ENCODE peak calls at places on chromosomes 2 and 18, in nine cellular contexts. B is thyroid gland, W is neural progenitor cell, O is GM23338, C is mesendoderm, H is gastrocnemius medialis, M is spleen, R is astrocyte, A is small intestine. D is an unnamed sample.

GRCh38 chr2:107337209-107337898 is 451.4 kb upstream of the ST6GAL2 start:
- DNase-seq in R (peak; percentile 73), O (no peak), A (no peak), B (no peak), M (no peak), C (no peak), W (no peak), H (peak; percentile 21), D (no peak)

GRCh38 chr2:110173523-110173922 is 31.3 kb downstream of the NPHP1 start:
- DNase-seq in B (no peak), H (no peak), M (no peak), R (peak; percentile 56), A (peak; percentile 37), W (no peak), O (no peak), C (no peak), D (no peak)

GRCh38 chr2:35428548-35428947 is 927.0 kb upstream of the CRIM1 start:
- DNase-seq in R (no peak), B (peak; percentile 28), H (no peak), C (peak; percentile 81), A (no peak), W (peak; percentile 60), M (no peak), O (peak; percentile 85), D (no peak)

GRCh38 chr2:6800553-6800952 is 65.2 kb downstream of the CMPK2 start:
- DNase-seq in M (no peak), O (no peak), C (no peak), B (no peak), W (no peak), A (no peak), R (no peak), H (no peak), D (no peak)

GRCh38 chr18:59823611-59824195 is 76.1 kb upstream of the PMAIP1 start:
- DNase-seq in A (peak; percentile 80), R (peak; percentile 31), O (peak; percentile 94), B (peak; percentile 79), M (no peak), W (peak; percentile 89), H (peak; percentile 38), C (peak; percentile 82), D (peak; percentile 77)

GRCh38 chr2:179612108-179612507 is 249.3 kb downstream of the ZNF385B start:
- DNase-seq in O (no peak), M (no peak), W (no peak), R (peak; percentile 37), A (no peak), H (no peak), B (no peak), C (peak; percentile 64), D (peak; percentile 46)

GRCh38 chr2:217058791-217059755 is 199.2 kb upstream of the TNP1 start:
- DNase-seq in H (no peak), B (no peak), A (no peak), O (no peak), R (no peak), M (no peak), W (no peak), C (no peak), D (no peak)

GRCh38 chr2:96325038-96325883 is at the start of gene ITPRIPL1:
- DNase-seq in C (peak; percentile 44), W (peak; percentile 50), R (no peak), M (peak; percentile 85), H (no peak), A (no peak), B (no peak), O (peak; percentile 69), D (no peak)

GRCh38 chr2:57677296-57677695 is 369.3 kb upstream of the VRK2 start:
- DNase-seq in O (no peak), H (no peak), A (no peak), W (no peak), B (no peak), M (no peak), C (no peak), R (no peak), D (no peak)

GRCh38 chr18:55906533-55906932 is 318.5 kb upstream of the TCF4 start:
- DNase-seq in A (no peak), C (no peak), O (no peak), H (no peak), M (no peak), R (peak; percentile 8), B (no peak), W (no peak), D (no peak)

GRCh38 chr2:218252509-218253247 is 8.1 kb upstream of the GPBAR1 start:
- DNase-seq in H (peak; percentile 63), O (no peak), M (no peak), A (no peak), B (no peak), C (no peak), W (no peak), R (peak; percentile 36), D (no peak)

DNA sequence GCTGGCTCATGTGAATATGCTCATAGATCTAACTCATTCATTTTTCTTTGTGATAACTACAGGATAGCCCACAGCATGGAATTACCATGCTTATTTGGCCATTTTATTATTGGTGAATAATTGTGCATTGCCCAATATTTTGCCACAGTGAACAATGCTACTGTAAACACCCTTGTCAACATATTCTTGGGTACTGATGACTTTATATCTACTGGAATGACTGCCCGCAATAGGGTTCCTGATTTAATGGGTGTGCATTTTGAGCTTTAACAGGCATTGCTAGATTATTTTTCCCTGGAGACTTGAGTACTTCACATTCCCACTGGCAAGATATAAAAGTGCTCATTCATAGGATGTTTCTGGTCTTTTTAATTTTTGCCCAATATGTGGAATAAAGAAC is 42.7 kb upstream of the EVA1A start:
- DNase-seq in C (no peak), B (no peak), A (no peak), H (no peak), R (no peak), W (no peak), O (no peak), M (no peak), D (no peak)
- H3K4me1 ChIP-seq in C (no peaks in the 10 kb centered on the region), B (peaks cover 35% of the 10 kb centered on the region), A (no peaks in the 10 kb centered on the region), H (no peaks in the 10 kb centered on the region), R (peaks cover 64% of the 10 kb centered on the region), W (peaks cover 7% of the 10 kb centered on the region), O (peaks cover 2% of the 10 kb centered on the region), M (no peaks in the 10 kb centered on the region), D (no peaks in the 10 kb centered on the region)

DNA sequence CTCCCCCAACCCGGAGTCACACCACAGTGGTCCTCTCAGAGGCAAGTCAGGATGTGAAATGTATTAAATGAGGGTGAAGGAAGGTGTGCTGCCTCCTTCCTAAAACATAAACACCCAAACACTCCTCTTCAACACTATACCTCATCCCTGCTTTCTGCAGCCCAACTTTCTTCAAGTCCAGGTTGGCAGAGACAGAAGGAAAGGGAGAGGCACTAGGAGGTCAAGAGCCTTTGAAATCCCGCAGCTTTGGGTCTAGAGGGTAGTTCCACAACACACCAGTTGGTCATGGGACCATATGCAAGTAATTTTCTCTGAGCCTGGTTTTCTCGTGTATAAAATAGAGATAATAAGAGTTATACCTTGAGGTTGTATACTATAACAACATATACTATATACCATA is 38.4 kb downstream of the FIGN start:
- DNase-seq in A (no peak), O (no peak), R (no peak), W (no peak), B (no peak), M (no peak), C (peak; percentile 54), H (no peak), D (no peak)
- H3K27me3 ChIP-seq in A (no peaks in the 10 kb centered on the region), O (no peaks in the 10 kb centered on the region), R (no peaks in the 10 kb centered on the region), W (no peaks in the 10 kb centered on the region), B (no peaks in the 10 kb centered on the region), M (no peaks in the 10 kb centered on the region), C (no peaks in the 10 kb centered on the region), H (no peaks in the 10 kb centered on the region), D (no peaks in the 10 kb centered on the region)

GRCh38 chr2:129457277-129457818 is 522.1 kb upstream of the RAB6C start:
- DNase-seq in B (no peak), M (no peak), W (no peak), H (no peak), O (no peak), R (no peak), C (no peak), A (no peak), D (no peak)

GRCh38 chr2:129458006-129458405 is 521.5 kb upstream of the RAB6C start:
- DNase-seq in O (no peak), B (no peak), W (no peak), H (no peak), M (no peak), C (no peak), R (no peak), A (no peak), D (no peak)

GRCh38 chr2:129459881-129460280 is 519.6 kb upstream of the RAB6C start:
- DNase-seq in W (no peak), A (no peak), R (no peak), C (no peak), B (no peak), H (no peak), O (no peak), M (no peak), D (no peak)

GRCh38 chr2:129459200-129459876 is 520.1 kb upstream of the RAB6C start:
- DNase-seq in A (no peak), H (no peak), R (no peak), C (no peak), O (no peak), M (no peak), W (no peak), B (no peak), D (no peak)

DNA sequence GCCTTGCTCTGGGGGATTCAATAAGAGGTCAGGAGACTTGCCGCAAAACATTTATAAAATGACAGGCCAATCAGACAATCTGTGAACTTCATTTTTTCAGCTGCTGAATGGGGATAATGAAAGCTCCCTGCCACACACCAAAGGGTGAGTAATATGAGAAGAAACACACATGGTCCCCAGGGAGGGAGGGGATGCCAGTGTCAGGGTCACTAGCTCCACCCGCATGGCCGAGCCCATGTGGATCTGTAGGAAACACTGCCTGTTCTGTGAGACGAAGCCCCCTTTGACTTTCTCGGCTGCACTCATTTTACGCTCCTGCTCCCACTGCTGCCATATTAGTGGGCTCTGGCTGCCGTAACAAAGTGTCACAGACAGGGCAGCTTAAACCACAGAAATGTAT is 521.0 kb upstream of the RAB6C start:
- DNase-seq in H (no peak), C (no peak), R (no peak), A (no peak), W (no peak), B (no peak), M (no peak), O (no peak), D (no peak)
- H3K27ac ChIP-seq in H (no peak overlapping the region), C (no peak overlapping the region), R (no peak overlapping the region), A (no peak overlapping the region), W (no peak overlapping the region), B (no peak overlapping the region), M (no peak overlapping the region), O (no peak overlapping the region), D (no peak overlapping the region)

DNA sequence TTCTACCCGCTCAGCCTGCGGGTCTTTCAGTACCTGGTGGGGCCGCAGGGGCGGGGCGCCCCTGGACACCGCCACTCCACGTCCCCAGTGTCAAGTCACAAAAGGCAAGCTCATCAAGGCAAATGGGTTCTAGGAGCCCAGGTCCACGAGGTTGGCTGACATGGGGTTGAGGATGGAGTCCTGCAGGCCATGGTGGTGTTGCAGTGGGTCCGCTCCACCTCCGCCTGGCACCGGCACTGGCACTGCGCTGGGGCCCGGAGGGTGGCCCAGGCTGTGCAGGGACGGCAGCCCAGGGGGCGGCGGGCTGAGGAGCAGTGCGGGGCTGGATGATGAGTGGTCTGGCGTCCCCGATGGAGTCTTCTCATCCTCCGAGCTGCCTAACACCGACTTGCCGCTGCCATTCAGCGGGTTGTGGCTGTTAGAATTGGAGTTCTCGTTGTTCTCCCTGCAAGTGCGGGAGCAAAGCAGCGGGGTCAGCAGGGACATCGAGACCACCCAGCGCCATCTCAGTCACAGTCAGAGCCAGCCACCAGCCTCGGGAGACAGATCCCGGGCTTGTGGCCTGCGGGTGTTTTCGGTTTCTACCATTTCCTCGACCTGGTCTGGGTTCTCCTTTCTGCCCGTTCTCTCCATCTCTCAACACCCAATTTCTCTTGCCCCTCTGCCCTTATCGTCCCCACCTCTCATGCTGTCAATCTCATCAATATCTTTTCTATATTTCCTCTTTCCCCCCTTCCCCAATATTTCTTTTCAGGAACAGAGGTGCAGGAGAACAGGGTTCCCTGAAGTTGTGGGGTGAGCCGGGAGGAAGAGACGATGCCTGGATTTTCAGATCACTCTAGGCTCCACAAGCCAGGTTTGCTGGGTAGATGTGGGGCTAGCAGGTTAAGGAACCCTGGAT is 3.0 kb downstream of the SIX2 start:
- DNase-seq in R (no peak), W (peak; percentile 31), O (peak; percentile 26), H (no peak), B (no peak), A (no peak), C (no peak), M (no peak), D (no peak)
- H3K4me1 ChIP-seq in R (peaks cover 23% of the 10 kb centered on the region), W (peaks cover 36% of the 10 kb centered on the region), O (peaks cover 47% of the 10 kb centered on the region), H (peaks cover 10% of the 10 kb centered on the region), B (peaks cover 27% of the 10 kb centered on the region), A (peaks cover 4% of the 10 kb centered on the region), C (peaks cover 2% of the 10 kb centered on the region), M (peaks cover 55% of the 10 kb centered on the region), D (no peaks in the 10 kb centered on the region)